ENCODE peak calls at places on chromosomes 7 and 10, in eight cellular contexts. Z is GDM1, F is posterior cingulate gyrus, J is spleen, C is frontal cortex, Q is HCT116, P is A673, H is MCF 10A. Y is an unnamed sample.

GRCh38 chr7:47553309-47553708 is 28.6 kb downstream of the TNS3 start:
- DNase-seq in C (no peak), Z (no peak), J (no peak), F (no peak), H (no peak), Q (no peak), P (no peak), Y (no peak)

GRCh38 chr7:50812847-50813475 is 30.3 kb upstream of the GRB10 start:
- DNase-seq in Q (peak), J (no peak), P (no peak), H (peak), F (no peak), Z (no peak), C (no peak), Y (peak)

GRCh38 chr10:94108200-94108599 is 114.5 kb downstream of the PLCE1 start:
- DNase-seq in Z (no peak), Q (no peak), C (no peak), F (no peak), P (no peak), J (no peak), H (peak), Y (no peak)

GRCh38 chr10:43648083-43648391 is 644 bp downstream of the ZNF32 start:
- DNase-seq in H (no peak), P (peak), J (no peak), F (no peak), Q (no peak), C (no peak), Z (no peak), Y (no peak)

GRCh38 chr10:43267811-43268210 is 946 bp upstream of the RASGEF1A start:
- DNase-seq in J (no peak), Q (no peak), P (no peak), H (no peak), C (no peak), F (peak), Z (no peak), Y (no peak)

GRCh38 chr7:297611-298374 is 7.8 kb downstream of the FOXL3 start:
- DNase-seq in C (no peak), H (no peak), P (no peak), J (peak), Z (no peak), F (peak), Q (no peak), Y (no peak)

GRCh38 chr7:42217053-42217452 is 20.0 kb downstream of the GLI3 start:
- DNase-seq in Z (no peak), F (no peak), P (no peak), Q (no peak), C (no peak), J (no peak), H (no peak), Y (no peak)

GRCh38 chr10:131167036-131167860 is 144.3 kb downstream of the TCERG1L start:
- DNase-seq in Z (no peak), H (no peak), J (peak), Q (no peak), F (no peak), P (no peak), C (no peak), Y (no peak)

GRCh38 chr7:105003275-105003674 is 10.7 kb upstream of the KMT2E start:
- DNase-seq in C (no peak), F (peak), P (peak), Q (no peak), Z (no peak), J (no peak), H (peak), Y (no peak)

GRCh38 chr7:25846722-25847121 is 305.3 kb upstream of the NFE2L3 start:
- DNase-seq in J (no peak), Z (no peak), Q (no peak), H (peak), P (no peak), C (no peak), F (no peak), Y (peak)

GRCh38 chr7:24700446-24701044 is 56.7 kb downstream of the GSDME start:
- DNase-seq in J (peak), F (peak), H (no peak), P (no peak), C (no peak), Z (no peak), Q (no peak), Y (no peak)

GRCh38 chr7:150937848-150938561 is 40.1 kb downstream of the KCNH2 start:
- DNase-seq in J (no peak), F (peak), Z (no peak), H (peak), P (peak), C (no peak), Q (no peak), Y (no peak)

GRCh38 chr7:32670105-32670504 is 174.8 kb downstream of the AVL9 start:
- DNase-seq in J (no peak), H (peak), Q (peak), P (peak), Z (no peak), C (no peak), F (peak), Y (no peak)

GRCh38 chr10:120492366-120492765 is 35.3 kb downstream of the PLPP4 start:
- DNase-seq in J (no peak), P (no peak), F (no peak), H (no peak), Q (no peak), C (no peak), Z (peak), Y (no peak)

GRCh38 chr10:34169677-34170076 is 645.4 kb downstream of the PARD3 start:
- DNase-seq in Q (no peak), F (no peak), P (peak), J (no peak), C (no peak), H (no peak), Z (no peak), Y (no peak)

GRCh38 chr7:24701232-24701898 is 55.9 kb downstream of the GSDME start:
- DNase-seq in H (peak), J (peak), F (peak), Q (no peak), Z (no peak), P (peak), C (no peak), Y (no peak)

GRCh38 chr10:17236468-17236886 is 8.4 kb downstream of the VIM start:
- DNase-seq in F (no peak), P (no peak), Z (no peak), Q (no peak), J (no peak), C (no peak), H (no peak), Y (no peak)

GRCh38 chr10:93152136-93152535 is 78.4 kb downstream of the CYP26A1 start:
- DNase-seq in J (no peak), F (no peak), H (peak), P (peak), Z (no peak), C (no peak), Q (no peak), Y (no peak)

GRCh38 chr7:98957766-98958165 is 79.4 kb downstream of the TRRAP start:
- DNase-seq in P (no peak), H (no peak), F (no peak), C (no peak), Q (no peak), Z (no peak), J (no peak), Y (no peak)